ENCODE peak calls at places on chromosome 5, in ten cellular contexts. One of them, this sample, is unnamed.

GRCh38 chr5:87020099-87020934 is 247.4 kb upstream of the RASA1 start:
- DNase-seq in epithelial cell of esophagus: peak
- DNase-seq in GM12865: peak
- DNase-seq in BJ: no peak
- DNase-seq in ascending aorta: peak
- DNase-seq in testis: peak
- DNase-seq in tibial artery: peak
- DNase-seq in adrenal gland: peak
- DNase-seq in keratinocyte: no peak
- DNase-seq in AG04450: no peak
- DNase-seq in this sample: peak

GRCh38 chr5:142320851-142321560 is 3.8 kb downstream of the SPRY4 start:
- DNase-seq in epithelial cell of esophagus: peak
- DNase-seq in GM12865: no peak
- DNase-seq in BJ: no peak
- DNase-seq in ascending aorta: no peak
- DNase-seq in testis: no peak
- DNase-seq in tibial artery: no peak
- DNase-seq in adrenal gland: peak
- DNase-seq in keratinocyte: no peak
- DNase-seq in AG04450: no peak
- DNase-seq in this sample: peak

GRCh38 chr5:137101544-137101943 is 397.6 kb downstream of the SPOCK1 start:
- DNase-seq in epithelial cell of esophagus: no peak
- DNase-seq in GM12865: no peak
- DNase-seq in BJ: no peak
- DNase-seq in ascending aorta: no peak
- DNase-seq in testis: no peak
- DNase-seq in tibial artery: no peak
- DNase-seq in adrenal gland: no peak
- DNase-seq in keratinocyte: no peak
- DNase-seq in AG04450: no peak
- DNase-seq in this sample: no peak

GRCh38 chr5:179376701-179377420 is 31.6 kb upstream of the ADAMTS2 start:
- DNase-seq in epithelial cell of esophagus: no peak
- DNase-seq in GM12865: no peak
- DNase-seq in BJ: no peak
- DNase-seq in ascending aorta: no peak
- DNase-seq in testis: no peak
- DNase-seq in tibial artery: no peak
- DNase-seq in adrenal gland: no peak
- DNase-seq in keratinocyte: no peak
- DNase-seq in AG04450: no peak
- DNase-seq in this sample: no peak

GRCh38 chr5:164203581-164204225 is 698.3 kb downstream of the MAT2B start:
- DNase-seq in epithelial cell of esophagus: peak
- DNase-seq in GM12865: no peak
- DNase-seq in BJ: no peak
- DNase-seq in ascending aorta: no peak
- DNase-seq in testis: no peak
- DNase-seq in tibial artery: no peak
- DNase-seq in adrenal gland: no peak
- DNase-seq in keratinocyte: no peak
- DNase-seq in AG04450: no peak
- DNase-seq in this sample: peak

GRCh38 chr5:1751864-1752822 is 47.5 kb downstream of the MRPL36 start:
- DNase-seq in epithelial cell of esophagus: no peak
- DNase-seq in GM12865: no peak
- DNase-seq in BJ: no peak
- DNase-seq in ascending aorta: no peak
- DNase-seq in testis: peak
- DNase-seq in tibial artery: peak
- DNase-seq in adrenal gland: no peak
- DNase-seq in keratinocyte: no peak
- DNase-seq in AG04450: no peak
- DNase-seq in this sample: no peak

GRCh38 chr5:142888469-142889085 is 118.4 kb downstream of the ARHGAP26 start:
- DNase-seq in epithelial cell of esophagus: peak
- DNase-seq in GM12865: peak
- DNase-seq in BJ: no peak
- DNase-seq in ascending aorta: no peak
- DNase-seq in testis: no peak
- DNase-seq in tibial artery: no peak
- DNase-seq in adrenal gland: no peak
- DNase-seq in keratinocyte: no peak
- DNase-seq in AG04450: no peak
- DNase-seq in this sample: peak

GRCh38 chr5:36175043-36175442 is 23.1 kb downstream of the SKP2 start:
- DNase-seq in epithelial cell of esophagus: no peak
- DNase-seq in GM12865: no peak
- DNase-seq in BJ: no peak
- DNase-seq in ascending aorta: no peak
- DNase-seq in testis: no peak
- DNase-seq in tibial artery: no peak
- DNase-seq in adrenal gland: no peak
- DNase-seq in keratinocyte: no peak
- DNase-seq in AG04450: no peak
- DNase-seq in this sample: no peak

GRCh38 chr5:36694351-36694750 is 87.9 kb downstream of the SLC1A3 start:
- DNase-seq in epithelial cell of esophagus: no peak
- DNase-seq in GM12865: no peak
- DNase-seq in BJ: no peak
- DNase-seq in ascending aorta: no peak
- DNase-seq in testis: no peak
- DNase-seq in tibial artery: no peak
- DNase-seq in adrenal gland: no peak
- DNase-seq in keratinocyte: no peak
- DNase-seq in AG04450: no peak
- DNase-seq in this sample: peak

GRCh38 chr5:14428302-14429081 is 153.1 kb upstream of the OTULINL start:
- DNase-seq in epithelial cell of esophagus: peak
- DNase-seq in GM12865: no peak
- DNase-seq in BJ: no peak
- DNase-seq in ascending aorta: no peak
- DNase-seq in testis: no peak
- DNase-seq in tibial artery: no peak
- DNase-seq in adrenal gland: no peak
- DNase-seq in keratinocyte: no peak
- DNase-seq in AG04450: no peak
- DNase-seq in this sample: peak

GRCh38 chr5:176812269-176813259 is 2.2 kb downstream of the UNC5A start:
- DNase-seq in epithelial cell of esophagus: no peak
- DNase-seq in GM12865: no peak
- DNase-seq in BJ: no peak
- DNase-seq in ascending aorta: no peak
- DNase-seq in testis: peak
- DNase-seq in tibial artery: no peak
- DNase-seq in adrenal gland: no peak
- DNase-seq in keratinocyte: no peak
- DNase-seq in AG04450: no peak
- DNase-seq in this sample: peak

DNA sequence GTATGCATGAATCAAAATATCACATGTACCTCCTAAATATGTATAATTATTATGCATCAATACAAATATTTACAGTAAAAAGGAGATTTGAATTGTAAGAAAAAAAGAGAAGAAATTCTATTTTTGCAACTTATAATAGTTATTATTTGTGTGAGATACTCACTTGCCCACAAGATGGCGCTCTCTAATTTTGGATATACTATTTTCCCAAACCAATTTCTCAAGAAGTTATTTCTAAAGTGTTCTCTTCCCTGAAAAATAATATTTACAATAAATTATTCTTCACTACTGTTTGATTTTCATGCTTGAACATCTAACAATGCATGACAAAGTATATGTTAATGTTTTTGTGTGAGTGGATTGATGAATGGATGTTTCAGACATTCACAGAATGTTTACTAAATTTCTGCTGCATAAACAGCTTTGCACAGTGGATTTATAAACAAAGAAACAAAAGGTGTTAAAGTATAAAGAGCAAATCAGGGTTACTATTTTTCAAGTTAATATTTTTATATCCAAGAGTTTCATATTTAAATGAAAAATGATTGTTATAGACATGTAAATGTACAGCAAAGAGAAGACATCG is 503.4 kb downstream of the PDE4D start:
- DNase-seq in epithelial cell of esophagus: peak
- DNase-seq in GM12865: peak
- DNase-seq in BJ: no peak
- DNase-seq in ascending aorta: no peak
- DNase-seq in testis: peak
- DNase-seq in tibial artery: no peak
- DNase-seq in adrenal gland: no peak
- DNase-seq in keratinocyte: no peak
- DNase-seq in AG04450: no peak
- DNase-seq in this sample: peak
- TF ChIP-seq CTCF in epithelial cell of esophagus: peak
- TF ChIP-seq CTCF in GM12865: peak
- TF ChIP-seq CTCF in BJ: peak
- TF ChIP-seq CTCF in ascending aorta: peak
- TF ChIP-seq CTCF in testis: peak
- TF ChIP-seq CTCF in tibial artery: peak
- TF ChIP-seq CTCF in adrenal gland: peak
- TF ChIP-seq CTCF in keratinocyte: no peak
- TF ChIP-seq CTCF in AG04450: peak
- TF ChIP-seq CTCF in this sample: peak

DNA sequence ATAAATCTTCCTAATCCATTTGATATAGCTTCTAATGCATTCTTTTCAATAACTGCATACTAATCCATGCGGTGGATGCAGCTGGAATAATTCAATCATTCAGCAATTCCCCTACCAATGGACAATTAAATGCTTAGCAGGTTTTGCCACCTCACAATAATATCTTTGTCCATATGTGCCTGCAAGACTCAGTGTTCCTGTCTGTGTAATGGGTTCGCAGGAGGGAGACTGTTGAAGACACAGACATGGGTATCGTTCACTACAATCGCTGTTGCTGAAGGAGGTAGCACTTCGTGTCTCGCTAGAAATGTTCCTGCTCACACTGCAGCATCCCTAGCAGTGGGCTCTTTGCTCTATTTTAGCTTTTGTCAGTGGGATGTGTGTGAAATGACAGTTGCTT is 214.4 kb downstream of the MED10 start:
- DNase-seq in epithelial cell of esophagus: no peak
- DNase-seq in GM12865: no peak
- DNase-seq in BJ: no peak
- DNase-seq in ascending aorta: no peak
- DNase-seq in testis: no peak
- DNase-seq in tibial artery: no peak
- DNase-seq in adrenal gland: no peak
- DNase-seq in keratinocyte: no peak
- DNase-seq in AG04450: no peak
- DNase-seq in this sample: no peak
- H3K4me3 ChIP-seq in epithelial cell of esophagus: no peak
- H3K4me3 ChIP-seq in GM12865: no peak
- H3K4me3 ChIP-seq in BJ: no peak
- H3K4me3 ChIP-seq in ascending aorta: no peak
- H3K4me3 ChIP-seq in testis: no peak
- H3K4me3 ChIP-seq in tibial artery: no peak
- H3K4me3 ChIP-seq in adrenal gland: no peak
- H3K4me3 ChIP-seq in keratinocyte: no peak
- H3K4me3 ChIP-seq in AG04450: no peak
- H3K4me3 ChIP-seq in this sample: no peak

GRCh38 chr5:160310910-160311295 is 1.5 kb downstream of the CCNJL start:
- DNase-seq in epithelial cell of esophagus: no peak
- DNase-seq in GM12865: no peak
- DNase-seq in BJ: no peak
- DNase-seq in ascending aorta: no peak
- DNase-seq in testis: no peak
- DNase-seq in tibial artery: no peak
- DNase-seq in adrenal gland: no peak
- DNase-seq in keratinocyte: no peak
- DNase-seq in AG04450: no peak
- DNase-seq in this sample: no peak
- TF ChIP-seq CTCF in epithelial cell of esophagus: no peak
- TF ChIP-seq CTCF in GM12865: no peak
- TF ChIP-seq CTCF in BJ: no peak
- TF ChIP-seq CTCF in ascending aorta: no peak
- TF ChIP-seq CTCF in testis: no peak
- TF ChIP-seq CTCF in tibial artery: no peak
- TF ChIP-seq CTCF in adrenal gland: no peak
- TF ChIP-seq CTCF in keratinocyte: no peak
- TF ChIP-seq CTCF in AG04450: no peak
- TF ChIP-seq CTCF in this sample: no peak

GRCh38 chr5:110726249-110727024 is at the start of gene TMEM232:
- DNase-seq in epithelial cell of esophagus: peak
- DNase-seq in GM12865: no peak
- DNase-seq in BJ: peak
- DNase-seq in ascending aorta: no peak
- DNase-seq in testis: peak
- DNase-seq in tibial artery: peak
- DNase-seq in adrenal gland: peak
- DNase-seq in keratinocyte: peak
- DNase-seq in AG04450: no peak
- DNase-seq in this sample: peak
- H3K4me3 ChIP-seq in epithelial cell of esophagus: peak
- H3K4me3 ChIP-seq in GM12865: no peak
- H3K4me3 ChIP-seq in BJ: peak
- H3K4me3 ChIP-seq in ascending aorta: peak
- H3K4me3 ChIP-seq in testis: peak
- H3K4me3 ChIP-seq in tibial artery: peak
- H3K4me3 ChIP-seq in adrenal gland: peak
- H3K4me3 ChIP-seq in keratinocyte: peak
- H3K4me3 ChIP-seq in AG04450: peak
- H3K4me3 ChIP-seq in this sample: peak